ENCODE peak calls at places on chromosomes 2 and 18, in ten cellular contexts. F is breast epithelium; N is adrenal gland; S is CD8-positive, alpha-beta T cell; Q is brain microvascular endothelial cell; M is cardiac muscle cell; T is sigmoid colon; P is AG09319; G is mesothelial cell of epicardium; B is epithelial cell of esophagus. V is an unnamed sample.

GRCh38 chr2:51559026-51559425 is 527.1 kb upstream of the NRXN1 start:
- DNase-seq in F (no peak), P (no peak), N (no peak), T (no peak), S (no peak), B (no peak), M (no peak), Q (no peak), G (no peak), V (no peak)

GRCh38 chr2:220935789-220936321 is 636.2 kb downstream of the EPHA4 start:
- DNase-seq in T (no peak), N (no peak), P (no peak), F (no peak), Q (no peak), M (no peak), G (no peak), B (peak), S (no peak), V (no peak)

GRCh38 chr2:238724728-238725127 is 123.2 kb upstream of the TWIST2 start:
- DNase-seq in P (no peak), T (no peak), G (no peak), Q (no peak), M (no peak), N (no peak), B (no peak), S (no peak), F (no peak), V (no peak)

GRCh38 chr2:63661076-63661475 is 72.3 kb downstream of the MDH1 start:
- DNase-seq in S (no peak), M (no peak), P (peak), N (no peak), G (no peak), B (peak), Q (peak), T (no peak), F (no peak), V (no peak)

GRCh38 chr2:129936334-129936934 is 43.0 kb upstream of the RAB6C start:
- DNase-seq in T (no peak), M (no peak), S (peak), B (no peak), N (peak), G (peak), P (no peak), Q (no peak), F (no peak), V (peak)

GRCh38 chr2:56474412-56475158 is 290.8 kb downstream of the CCDC85A start:
- DNase-seq in Q (no peak), M (peak), F (no peak), P (no peak), T (no peak), N (no peak), S (no peak), G (no peak), B (peak), V (no peak)

GRCh38 chr2:21070322-21071257 is 26.7 kb upstream of the APOB start:
- DNase-seq in F (no peak), Q (no peak), S (no peak), T (no peak), M (no peak), B (no peak), N (no peak), P (no peak), G (no peak), V (no peak)

GRCh38 chr2:186503827-186504606 is 18.0 kb downstream of the ZC3H15 start:
- DNase-seq in G (no peak), M (peak), N (no peak), F (no peak), P (no peak), B (peak), S (no peak), T (no peak), Q (no peak), V (no peak)

GRCh38 chr2:53129851-53130250 is 637.8 kb upstream of the CHAC2 start:
- DNase-seq in N (no peak), G (no peak), Q (peak), P (peak), M (no peak), B (peak), F (no peak), T (no peak), S (no peak), V (no peak)

GRCh38 chr2:197969391-197969893 is 165.0 kb downstream of the PLCL1 start:
- DNase-seq in S (no peak), T (no peak), B (peak), Q (peak), M (peak), F (no peak), G (no peak), P (peak), N (no peak), V (no peak)

GRCh38 chr2:26898480-26899058 is 50.6 kb downstream of the DPYSL5 start:
- DNase-seq in Q (no peak), S (no peak), G (no peak), F (no peak), M (no peak), P (no peak), T (no peak), B (no peak), N (no peak), V (no peak)

GRCh38 chr2:74548919-74549684 is 4.6 kb downstream of the LOXL3 start:
- DNase-seq in F (no peak), G (peak), S (no peak), P (no peak), N (peak), B (peak), Q (peak), M (peak), T (peak), V (no peak)

GRCh38 chr2:59754336-59754735 is 799.1 kb downstream of the BCL11A start:
- DNase-seq in B (no peak), P (no peak), G (no peak), S (no peak), M (peak), Q (no peak), T (no peak), F (no peak), N (no peak), V (no peak)

GRCh38 chr2:207258191-207258991 is 92.6 kb upstream of the KLF7 start:
- DNase-seq in B (peak), F (peak), Q (peak), P (peak), T (peak), S (no peak), N (peak), G (no peak), M (no peak), V (no peak)

GRCh38 chr2:186641807-186642321 is 52.0 kb upstream of the FAM171B start:
- DNase-seq in T (no peak), G (no peak), Q (peak), F (no peak), N (peak), P (peak), S (no peak), M (peak), B (peak), V (no peak)

GRCh38 chr2:208937521-208937920 is 486.3 kb upstream of the MAP2 start:
- DNase-seq in F (no peak), P (no peak), Q (no peak), S (no peak), N (no peak), G (no peak), T (no peak), M (no peak), B (no peak), V (no peak)

GRCh38 chr2:53859354-53860159 is at the start of gene GPR75:
- DNase-seq in G (no peak), F (peak), P (no peak), S (no peak), N (peak), T (no peak), B (peak), M (peak), Q (no peak), V (no peak)

GRCh38 chr2:20254731-20255130 is 29.8 kb upstream of the SDC1 start:
- DNase-seq in P (no peak), Q (no peak), S (no peak), M (no peak), N (no peak), G (no peak), T (no peak), F (no peak), B (no peak), V (no peak)

GRCh38 chr2:205377324-205377723 is 305.0 kb upstream of the NRP2 start:
- DNase-seq in B (no peak), P (no peak), N (no peak), S (no peak), Q (no peak), G (no peak), F (no peak), M (no peak), T (no peak), V (no peak)

GRCh38 chr2:31333527-31334183 is 80.9 kb downstream of the XDH start:
- DNase-seq in S (peak), P (peak), G (peak), F (peak), B (peak), M (peak), N (peak), Q (peak), T (peak), V (peak)

GRCh38 chr2:27428213-27428977 is at the start of gene NRBP1:
- DNase-seq in S (peak), T (peak), F (peak), G (peak), Q (peak), M (peak), P (peak), B (peak), N (peak), V (peak)

GRCh38 chr2:147440694-147441093 is 404.1 kb upstream of the ACVR2A start:
- DNase-seq in G (no peak), P (no peak), N (no peak), T (no peak), Q (no peak), M (no peak), S (no peak), B (no peak), F (no peak), V (no peak)

GRCh38 chr2:58569460-58570185 is 328.5 kb upstream of the FANCL start:
- DNase-seq in G (no peak), B (peak), N (no peak), F (no peak), M (no peak), Q (no peak), P (no peak), T (no peak), S (no peak), V (no peak)

GRCh38 chr2:113173563-113174368 is at the start of gene PSD4:
- DNase-seq in G (no peak), M (no peak), B (no peak), P (no peak), F (peak), Q (no peak), S (peak), N (no peak), T (no peak), V (peak)

GRCh38 chr2:222398446-222398885 is 25.9 kb upstream of the SGPP2 start:
- DNase-seq in M (peak), F (no peak), S (no peak), N (no peak), P (no peak), Q (no peak), B (no peak), T (no peak), G (no peak), V (no peak)

GRCh38 chr18:27164905-27165304 is 20.2 kb downstream of the CHST9 start:
- DNase-seq in P (no peak), B (no peak), Q (no peak), G (no peak), S (no peak), T (no peak), N (no peak), F (no peak), M (no peak), V (no peak)

GRCh38 chr2:208363485-208363884 is 43.1 kb upstream of the PTH2R start:
- DNase-seq in S (no peak), Q (peak), B (peak), M (no peak), G (no peak), T (no peak), F (no peak), P (no peak), N (no peak), V (no peak)

GRCh38 chr2:20755132-20755800 is 67.6 kb downstream of the LDAH start:
- DNase-seq in M (no peak), Q (no peak), S (no peak), N (no peak), B (no peak), F (no peak), T (no peak), P (no peak), G (no peak), V (no peak)

GRCh38 chr2:112021781-112022231 is 33.3 kb upstream of the TMEM87B start:
- DNase-seq in T (no peak), B (no peak), Q (no peak), F (no peak), S (no peak), P (no peak), M (no peak), G (no peak), N (peak), V (no peak)

GRCh38 chr2:69097148-69097610 is 84.2 kb downstream of the ANTXR1 start:
- DNase-seq in P (no peak), B (no peak), N (no peak), Q (no peak), M (peak), F (no peak), T (no peak), S (no peak), G (no peak), V (no peak)

GRCh38 chr2:191038241-191038725 is 24.3 kb upstream of the STAT1 start:
- DNase-seq in F (no peak), S (no peak), P (peak), B (peak), N (no peak), T (no peak), M (no peak), G (no peak), Q (peak), V (no peak)

GRCh38 chr18:33708876-33709275 is 130.9 kb downstream of the ASXL3 start:
- DNase-seq in T (no peak), B (no peak), F (no peak), N (no peak), P (no peak), S (no peak), M (no peak), G (no peak), Q (no peak), V (no peak)

GRCh38 chr18:74342416-74343043 is 26.9 kb downstream of the C18orf63 start:
- DNase-seq in Q (peak), T (no peak), B (peak), N (peak), G (no peak), P (peak), S (no peak), M (peak), F (no peak), V (no peak)

GRCh38 chr2:208493186-208493585 is 86.6 kb downstream of the PTH2R start:
- DNase-seq in F (no peak), S (no peak), G (no peak), B (no peak), P (no peak), N (no peak), T (no peak), M (no peak), Q (no peak), V (no peak)

GRCh38 chr18:59067873-59068272 is 71.8 kb upstream of the SEC11C start:
- DNase-seq in S (no peak), T (no peak), Q (peak), F (no peak), G (no peak), M (peak), B (peak), N (peak), P (no peak), V (no peak)

GRCh38 chr18:63511285-63511684 is 30.9 kb upstream of the SERPINB12 start:
- DNase-seq in Q (peak), S (no peak), P (peak), N (peak), G (no peak), B (peak), M (peak), F (no peak), T (no peak), V (no peak)
- TF ChIP-seq CTCF in Q (peak), S (no peak), P (peak), N (peak), G (peak), B (peak), M (peak), F (no peak), T (peak), V (no peak)

GRCh38 chr2:150909613-150910012 is 352.1 kb downstream of the RBM43 start:
- DNase-seq in P (no peak), B (no peak), N (no peak), G (no peak), M (no peak), T (no peak), F (no peak), S (no peak), Q (no peak), V (no peak)
- TF ChIP-seq CTCF in P (no peak), B (peak), N (no peak), G (peak), M (no peak), T (no peak), F (no peak), S (no peak), Q (no peak), V (no peak)

GRCh38 chr18:79068946-79069791 is at the start of gene ATP9B:
- DNase-seq in Q (peak), N (peak), F (peak), T (peak), S (peak), M (peak), G (peak), B (peak), P (peak), V (peak)
- TF ChIP-seq CTCF in Q (peak), N (no peak), F (no peak), T (no peak), S (no peak), M (no peak), G (no peak), B (no peak), P (no peak), V (no peak)

GRCh38 chr18:3902676-3903075 is 452.7 kb downstream of the TGIF1 start:
- DNase-seq in T (no peak), M (no peak), B (no peak), P (no peak), S (no peak), Q (peak), G (no peak), F (no peak), N (no peak), V (no peak)
- TF ChIP-seq CTCF in T (no peak), M (no peak), B (no peak), P (no peak), S (no peak), Q (peak), G (no peak), F (no peak), N (no peak), V (no peak)

GRCh38 chr2:7363906-7364305 is 446.7 kb downstream of the RNF144A start:
- DNase-seq in G (no peak), M (no peak), N (no peak), F (no peak), Q (no peak), P (no peak), S (no peak), B (peak), T (no peak), V (no peak)
- TF ChIP-seq CTCF in G (no peak), M (no peak), N (no peak), F (no peak), Q (no peak), P (no peak), S (no peak), B (peak), T (no peak), V (no peak)

GRCh38 chr2:199744260-199744659 is 106.7 kb downstream of the FTCDNL1 start:
- DNase-seq in F (no peak), Q (no peak), B (no peak), G (no peak), N (no peak), P (no peak), M (no peak), S (no peak), T (no peak), V (no peak)

GRCh38 chr2:199738723-199739412 is 112.1 kb downstream of the FTCDNL1 start:
- DNase-seq in F (no peak), T (no peak), M (no peak), N (no peak), G (no peak), Q (no peak), P (peak), B (peak), S (no peak), V (no peak)

GRCh38 chr2:199739413-199740110 is 111.4 kb downstream of the FTCDNL1 start:
- DNase-seq in Q (peak), N (peak), S (peak), B (peak), P (peak), M (peak), G (peak), F (peak), T (peak), V (peak)

GRCh38 chr2:199742884-199743283 is 108.1 kb downstream of the FTCDNL1 start:
- DNase-seq in G (no peak), P (no peak), M (no peak), Q (no peak), T (no peak), F (no peak), B (no peak), N (no peak), S (no peak), V (no peak)

DNA sequence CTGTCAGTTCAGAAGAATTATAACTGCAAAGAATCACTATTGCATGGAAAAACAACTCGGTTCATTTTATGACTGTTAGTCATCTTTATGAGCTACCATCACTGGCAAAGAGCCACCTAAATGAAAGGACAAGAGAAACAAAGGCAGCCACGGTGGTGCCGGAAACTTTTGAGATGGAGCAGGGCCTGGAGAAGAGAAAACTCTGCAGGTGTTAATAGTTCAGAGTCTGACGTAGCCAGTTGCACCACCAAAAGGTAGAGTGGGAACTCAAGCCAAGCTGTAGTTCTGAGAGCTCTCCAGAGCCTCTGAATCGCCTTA is 110.9 kb downstream of the FTCDNL1 start:
- DNase-seq in P (no peak), S (no peak), M (no peak), T (no peak), N (no peak), G (no peak), Q (no peak), F (no peak), B (no peak), V (no peak)
- TF ChIP-seq CTCF in P (no peak), S (peak), M (no peak), T (no peak), N (no peak), G (no peak), Q (no peak), F (no peak), B (no peak), V (peak)

DNA sequence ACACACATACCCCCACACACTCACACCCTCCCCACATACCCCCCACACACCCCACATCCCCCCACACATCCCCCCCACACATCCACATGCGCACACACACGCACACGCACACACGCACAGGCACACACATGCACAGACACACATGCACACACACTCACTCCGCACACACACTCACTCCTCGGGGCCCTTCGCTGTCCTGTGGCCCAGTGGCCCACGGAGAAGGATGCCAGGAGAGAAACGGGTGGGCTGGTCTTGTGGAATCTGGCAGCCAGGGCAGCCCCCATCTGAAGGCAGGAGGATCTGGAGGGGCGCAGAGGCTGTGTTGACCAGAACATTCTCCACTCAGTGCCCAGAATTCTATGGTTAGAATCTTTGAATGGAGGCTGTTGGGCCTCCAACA is 51.6 kb downstream of the ACAA2 start:
- DNase-seq in G (no peak), M (no peak), F (no peak), N (no peak), B (no peak), Q (no peak), T (no peak), S (no peak), P (no peak), V (no peak)
- TF ChIP-seq CTCF in G (no peak), M (no peak), F (no peak), N (no peak), B (no peak), Q (no peak), T (no peak), S (no peak), P (no peak), V (no peak)

DNA sequence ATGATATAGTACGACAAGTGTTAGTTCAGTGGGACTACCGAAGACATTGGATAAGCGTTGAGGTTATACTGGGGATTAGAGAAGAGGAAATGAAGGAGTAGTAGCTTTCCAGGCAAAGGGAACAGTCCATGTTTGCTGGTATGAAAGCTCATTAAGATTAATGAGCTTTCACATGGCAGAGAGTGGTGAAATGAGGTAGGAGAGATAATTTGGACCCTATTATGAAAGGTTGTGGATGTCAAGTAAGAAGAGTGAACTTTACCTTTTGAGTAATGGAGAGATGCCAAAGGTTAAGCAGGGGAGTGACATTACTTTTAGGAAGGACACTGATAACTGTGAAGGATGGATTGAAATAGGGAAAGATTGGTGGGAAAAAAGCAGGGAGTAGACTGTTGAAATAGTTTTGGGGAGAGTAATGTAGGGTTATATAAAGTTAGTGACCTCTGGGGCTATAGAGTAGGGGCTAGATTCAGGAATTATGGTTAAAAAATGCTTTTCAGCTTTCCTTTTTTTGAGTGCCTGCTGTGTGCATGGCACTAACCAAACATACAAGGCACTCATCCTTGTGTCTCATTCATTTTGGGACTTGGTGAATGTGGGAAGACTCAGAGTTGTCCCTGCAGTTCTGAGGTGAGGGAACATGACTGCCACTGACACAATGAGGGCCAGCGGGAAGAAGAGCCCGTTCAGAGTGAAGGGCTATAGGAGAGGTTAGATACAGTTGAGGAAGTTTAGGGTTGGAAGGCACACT is 87.2 kb upstream of the STON1 start:
- DNase-seq in P (no peak), S (no peak), M (no peak), Q (no peak), G (no peak), T (no peak), B (no peak), N (no peak), F (no peak), V (no peak)
- TF ChIP-seq CTCF in P (no peak), S (no peak), M (no peak), Q (no peak), G (no peak), T (no peak), B (no peak), N (no peak), F (no peak), V (no peak)

V was measured in activated B cell treated with CpG ODN at 0.5 μM for 24 hours.